ENCODE peak calls at places on chromosomes 4 and X, in eight cellular contexts. F, W, L, Z, S, E, B and I are unnamed samples.

GRCh38 chr4:113919611-113920010 is 59.8 kb downstream of the ARSJ start:
- DNase-seq in Z (no peak), E (no peak), W (peak), S (no peak), F (peak), L (no peak), B (no peak), I (no peak)

GRCh38 chrX:51742586-51742985 is 656 bp upstream of the GSPT2 start:
- DNase-seq in B (no peak), F (no peak), W (no peak), E (no peak), S (no peak), L (no peak), Z (no peak), I (no peak)

GRCh38 chr4:120557372-120557771 is 365.2 kb downstream of the PRDM5 start:
- DNase-seq in B (no peak), L (no peak), F (peak), E (no peak), W (no peak), S (no peak), Z (no peak), I (no peak)

GRCh38 chr4:142556048-142556447 is 290.1 kb downstream of the INPP4B start:
- DNase-seq in S (no peak), E (no peak), L (no peak), B (no peak), F (no peak), W (no peak), Z (no peak), I (peak)

GRCh38 chr4:140363558-140363957 is 9.9 kb upstream of the SCOC start:
- DNase-seq in B (no peak), S (peak), L (no peak), W (no peak), Z (no peak), F (no peak), E (no peak), I (no peak)

GRCh38 chr4:8349664-8350225 is 80.2 kb downstream of the HTRA3 start:
- DNase-seq in W (no peak), L (peak), B (no peak), S (no peak), Z (peak), F (no peak), E (peak), I (peak)

GRCh38 chr4:102543529-102543928 is 42.4 kb downstream of the NFKB1 start:
- DNase-seq in E (no peak), L (no peak), S (no peak), F (no peak), B (no peak), Z (no peak), W (no peak), I (no peak)

GRCh38 chr4:185213829-185214228 is 4.4 kb downstream of the SNX25 start:
- DNase-seq in F (no peak), Z (no peak), E (no peak), B (peak), S (no peak), W (no peak), L (no peak), I (peak)

GRCh38 chr4:5708171-5708828 is at the start of gene EVC2:
- DNase-seq in L (peak), Z (peak), F (peak), E (peak), S (no peak), W (peak), B (no peak), I (peak)

GRCh38 chr4:144831971-144832370 is 186.0 kb downstream of the HHIP start:
- DNase-seq in L (no peak), E (no peak), W (no peak), Z (no peak), F (no peak), B (no peak), S (no peak), I (no peak)

GRCh38 chr4:113901994-113902787 is 77.3 kb downstream of the ARSJ start:
- DNase-seq in B (no peak), Z (peak), F (no peak), L (no peak), E (no peak), S (no peak), W (no peak), I (peak)

GRCh38 chrX:146881521-146881920 is 67.0 kb upstream of the CXorf51A start:
- DNase-seq in S (no peak), F (no peak), E (no peak), L (no peak), B (no peak), Z (no peak), W (no peak), I (no peak)

GRCh38 chr4:6859543-6859942 is 50.1 kb upstream of the TBC1D14 start:
- DNase-seq in E (no peak), Z (no peak), L (no peak), B (no peak), S (no peak), F (no peak), W (no peak), I (no peak)

GRCh38 chrX:151828434-151829080 is 84.1 kb upstream of the MAGEA4 start:
- DNase-seq in L (no peak), W (no peak), E (no peak), B (no peak), S (no peak), F (no peak), Z (no peak), I (no peak)

GRCh38 chrX:119482497-119483480 is 14.5 kb downstream of the SLC25A5 start:
- DNase-seq in Z (peak), E (peak), B (no peak), F (peak), W (peak), L (peak), S (no peak), I (peak)

GRCh38 chrX:119479845-119480244 is 11.6 kb downstream of the SLC25A5 start:
- DNase-seq in E (no peak), F (no peak), W (no peak), B (no peak), Z (no peak), S (no peak), L (no peak), I (no peak)

GRCh38 chrX:119481218-119481875 is 13.1 kb downstream of the SLC25A5 start:
- DNase-seq in L (peak), W (no peak), F (no peak), E (no peak), Z (no peak), B (no peak), S (no peak), I (peak)

GRCh38 chrX:119478504-119478903 is 10.3 kb downstream of the SLC25A5 start:
- DNase-seq in S (no peak), F (no peak), Z (no peak), E (no peak), L (no peak), W (no peak), B (no peak), I (no peak)

DNA sequence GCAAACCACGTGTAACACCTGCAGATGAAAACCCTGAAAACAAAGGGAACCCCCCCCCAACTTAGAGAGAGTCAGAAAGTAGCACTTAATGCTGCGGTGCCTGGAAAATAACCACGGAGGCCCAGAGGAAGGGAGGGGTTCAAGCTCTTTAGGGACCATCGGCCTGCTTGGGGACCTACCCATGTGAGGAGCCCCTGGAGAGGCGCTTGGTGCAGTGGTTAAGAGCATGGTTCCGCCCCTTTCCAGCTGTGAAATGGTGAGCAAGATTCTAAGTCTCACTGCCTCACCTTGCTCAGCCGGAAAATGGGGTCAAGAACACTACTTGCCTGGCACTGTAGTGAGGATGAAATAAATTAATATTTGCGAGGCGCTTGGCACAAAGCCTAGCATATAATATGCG is 13.8 kb downstream of the SLC25A5 start:
- DNase-seq in E (no peak), B (peak), S (no peak), Z (no peak), F (no peak), L (no peak), W (no peak), I (no peak)
- H3K4me3 ChIP-seq in E (no peak), B (no peak), S (no peak), Z (no peak), F (peak), L (peak), W (peak), I (peak)

DNA sequence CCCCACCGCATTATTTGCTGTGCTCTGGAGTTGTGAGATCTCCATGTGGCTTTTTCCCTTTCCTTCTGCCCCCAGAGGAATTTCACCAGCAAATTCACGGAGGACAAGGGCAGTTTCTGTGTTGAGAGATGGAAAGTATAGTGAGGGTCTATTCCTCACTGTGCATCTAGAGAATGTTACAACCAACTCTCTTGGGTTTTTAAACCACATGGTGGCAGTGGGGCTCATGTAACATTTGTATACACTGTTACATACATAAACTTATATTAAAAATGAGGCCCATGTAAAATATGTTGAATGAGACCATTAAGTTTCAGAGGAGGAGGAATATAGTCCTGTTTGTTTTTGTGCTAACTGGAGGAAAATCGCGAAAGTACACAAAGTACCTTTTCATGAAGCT is 914 bp upstream of the PRKG2 start:
- DNase-seq in Z (no peak), L (no peak), E (no peak), B (no peak), W (no peak), F (no peak), S (no peak), I (no peak)
- H3K4me3 ChIP-seq in Z (no peak), L (no peak), E (no peak), B (no peak), W (no peak), F (no peak), S (no peak), I (no peak)

GRCh38 chr4:163609046-163609445 is 114.6 kb downstream of the TMA16 start:
- DNase-seq in Z (no peak), F (no peak), L (no peak), B (no peak), W (no peak), E (no peak), S (no peak), I (no peak)

GRCh38 chr4:163611784-163612445 is 117.4 kb downstream of the TMA16 start:
- DNase-seq in F (no peak), E (no peak), S (no peak), Z (no peak), L (no peak), W (no peak), B (no peak), I (no peak)

GRCh38 chr4:163610642-163611041 is 116.2 kb downstream of the TMA16 start:
- DNase-seq in Z (no peak), L (no peak), E (no peak), F (no peak), W (no peak), S (no peak), B (no peak), I (peak)

GRCh38 chr4:163612762-163613161 is 118.3 kb downstream of the TMA16 start:
- DNase-seq in W (no peak), S (no peak), L (no peak), E (no peak), Z (no peak), B (no peak), F (no peak), I (no peak)

DNA sequence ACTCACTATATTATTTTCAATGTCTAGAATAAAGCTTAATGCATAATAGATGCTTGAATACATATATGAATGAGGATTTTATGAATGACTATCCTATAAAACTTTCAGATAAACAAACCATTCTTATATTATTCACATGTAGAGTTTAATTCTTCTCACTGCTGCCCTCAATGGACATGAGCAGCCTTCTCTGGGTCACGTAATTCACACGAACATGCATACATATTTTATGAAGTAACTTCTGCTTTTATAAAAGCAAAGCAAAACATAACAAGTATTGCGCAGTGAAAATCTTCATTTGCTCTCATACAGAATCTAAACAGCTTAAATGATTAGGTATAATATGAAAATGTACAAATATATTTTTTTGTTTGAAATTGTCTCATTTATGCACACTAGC is 116.7 kb downstream of the TMA16 start:
- DNase-seq in B (peak), L (no peak), W (no peak), F (no peak), Z (no peak), E (no peak), S (no peak), I (no peak)
- H3K4me3 ChIP-seq in B (peak), L (peak), W (no peak), F (no peak), Z (no peak), E (no peak), S (no peak), I (no peak)

GRCh38 chr4:38319456-38320348 is 344.3 kb upstream of the KLF3 start:
- DNase-seq in E (peak), L (peak), W (peak), B (peak), Z (peak), F (peak), S (no peak), I (peak)
- H3K4me3 ChIP-seq in E (no peak), L (peak), W (no peak), B (peak), Z (no peak), F (peak), S (peak), I (peak)

GRCh38 chr4:1578301-1578781 is 105.8 kb downstream of the FAM53A start:
- DNase-seq in S (no peak), F (no peak), L (peak), W (no peak), Z (peak), B (no peak), E (peak), I (no peak)
- H3K4me3 ChIP-seq in S (peak), F (no peak), L (peak), W (no peak), Z (no peak), B (no peak), E (no peak), I (no peak)